ENCODE peak calls at places on chromosomes 1 and 21, in nine cellular contexts. One of them, this sample, is unnamed.

GRCh38 chr21:34938079-34938764 is 110.9 kb downstream of the RUNX1 start:
- DNase-seq in kidney: no peak
- DNase-seq in LNCaP clone FGC: no peak
- DNase-seq in brain microvascular endothelial cell: peak; percentile 58
- DNase-seq in cardiac fibroblast: peak; percentile 81
- DNase-seq in mucosa of descending colon: no peak
- DNase-seq in endothelial cell of umbilical vein: no peak
- DNase-seq in pancreas: no peak
- DNase-seq in kidney epithelial cell: no peak
- DNase-seq in this sample: no peak

GRCh38 chr1:33277488-33278084 is 21.3 kb downstream of the ZNF362 start:
- DNase-seq in pancreas: no peak
- DNase-seq in mucosa of descending colon: no peak
- DNase-seq in kidney: no peak
- DNase-seq in brain microvascular endothelial cell: no peak
- DNase-seq in LNCaP clone FGC: no peak
- DNase-seq in endothelial cell of umbilical vein: no peak
- DNase-seq in cardiac fibroblast: no peak
- DNase-seq in kidney epithelial cell: no peak
- DNase-seq in this sample: no peak

GRCh38 chr21:38503588-38503987 is 5.3 kb upstream of the ERG start:
- DNase-seq in brain microvascular endothelial cell: peak; percentile 79
- DNase-seq in pancreas: no peak
- DNase-seq in kidney: no peak
- DNase-seq in LNCaP clone FGC: no peak
- DNase-seq in cardiac fibroblast: peak; percentile 85
- DNase-seq in mucosa of descending colon: no peak
- DNase-seq in kidney epithelial cell: no peak
- DNase-seq in endothelial cell of umbilical vein: peak; percentile 97
- DNase-seq in this sample: no peak

GRCh38 chr1:30044745-30045144 is 678.6 kb downstream of the MATN1 start:
- DNase-seq in kidney epithelial cell: no peak
- DNase-seq in mucosa of descending colon: no peak
- DNase-seq in pancreas: no peak
- DNase-seq in endothelial cell of umbilical vein: no peak
- DNase-seq in LNCaP clone FGC: no peak
- DNase-seq in cardiac fibroblast: no peak
- DNase-seq in brain microvascular endothelial cell: no peak
- DNase-seq in kidney: no peak
- DNase-seq in this sample: no peak

GRCh38 chr1:21872445-21873079 is 60.5 kb downstream of the LDLRAD2 start:
- DNase-seq in endothelial cell of umbilical vein: no peak
- DNase-seq in brain microvascular endothelial cell: no peak
- DNase-seq in pancreas: no peak
- DNase-seq in LNCaP clone FGC: no peak
- DNase-seq in kidney: no peak
- DNase-seq in cardiac fibroblast: no peak
- DNase-seq in kidney epithelial cell: no peak
- DNase-seq in mucosa of descending colon: no peak
- DNase-seq in this sample: no peak

GRCh38 chr1:40929145-40929544 is 50.4 kb upstream of the CTPS1 start:
- DNase-seq in brain microvascular endothelial cell: no peak
- DNase-seq in cardiac fibroblast: peak; percentile 57
- DNase-seq in LNCaP clone FGC: no peak
- DNase-seq in mucosa of descending colon: no peak
- DNase-seq in kidney: no peak
- DNase-seq in endothelial cell of umbilical vein: no peak
- DNase-seq in kidney epithelial cell: no peak
- DNase-seq in pancreas: no peak
- DNase-seq in this sample: no peak

GRCh38 chr1:23591460-23592208 is 32.3 kb upstream of the ID3 start:
- DNase-seq in kidney epithelial cell: no peak
- DNase-seq in pancreas: no peak
- DNase-seq in mucosa of descending colon: peak; percentile 36
- DNase-seq in brain microvascular endothelial cell: no peak
- DNase-seq in endothelial cell of umbilical vein: no peak
- DNase-seq in cardiac fibroblast: no peak
- DNase-seq in LNCaP clone FGC: no peak
- DNase-seq in kidney: no peak
- DNase-seq in this sample: no peak

GRCh38 chr1:214427871-214428277 is 123.5 kb downstream of the PTPN14 start:
- DNase-seq in brain microvascular endothelial cell: peak; percentile 97
- DNase-seq in pancreas: no peak
- DNase-seq in endothelial cell of umbilical vein: peak; percentile 81
- DNase-seq in kidney: no peak
- DNase-seq in cardiac fibroblast: peak; percentile 95
- DNase-seq in mucosa of descending colon: no peak
- DNase-seq in LNCaP clone FGC: no peak
- DNase-seq in kidney epithelial cell: peak; percentile 97
- DNase-seq in this sample: peak; percentile 73

GRCh38 chr1:168601051-168601450 is 24.6 kb downstream of the XCL1 start:
- DNase-seq in brain microvascular endothelial cell: no peak
- DNase-seq in cardiac fibroblast: no peak
- DNase-seq in kidney epithelial cell: no peak
- DNase-seq in pancreas: no peak
- DNase-seq in endothelial cell of umbilical vein: no peak
- DNase-seq in LNCaP clone FGC: no peak
- DNase-seq in mucosa of descending colon: no peak
- DNase-seq in kidney: no peak
- DNase-seq in this sample: no peak

GRCh38 chr1:44616284-44616990 is 57.8 kb downstream of the TMEM53 start:
- DNase-seq in kidney: no peak
- DNase-seq in pancreas: peak; percentile 42
- DNase-seq in LNCaP clone FGC: no peak
- DNase-seq in cardiac fibroblast: no peak
- DNase-seq in endothelial cell of umbilical vein: no peak
- DNase-seq in brain microvascular endothelial cell: no peak
- DNase-seq in mucosa of descending colon: no peak
- DNase-seq in kidney epithelial cell: no peak
- DNase-seq in this sample: no peak

GRCh38 chr21:43721225-43721605 is 2.3 kb downstream of the PDXK start:
- DNase-seq in brain microvascular endothelial cell: no peak
- DNase-seq in LNCaP clone FGC: no peak
- DNase-seq in kidney epithelial cell: no peak
- DNase-seq in mucosa of descending colon: no peak
- DNase-seq in pancreas: no peak
- DNase-seq in endothelial cell of umbilical vein: no peak
- DNase-seq in cardiac fibroblast: no peak
- DNase-seq in kidney: no peak
- DNase-seq in this sample: no peak
- H3K4me3 ChIP-seq in brain microvascular endothelial cell: peak overlapping the region; percentile 92
- H3K4me3 ChIP-seq in LNCaP clone FGC: peak overlapping the region; percentile 92
- H3K4me3 ChIP-seq in kidney epithelial cell: peak overlapping the region; percentile 95
- H3K4me3 ChIP-seq in mucosa of descending colon: no peak overlapping the region
- H3K4me3 ChIP-seq in pancreas: no peak overlapping the region
- H3K4me3 ChIP-seq in endothelial cell of umbilical vein: no peak overlapping the region
- H3K4me3 ChIP-seq in cardiac fibroblast: peak overlapping the region; percentile 97
- H3K4me3 ChIP-seq in kidney: peak overlapping the region; percentile 92
- H3K4me3 ChIP-seq in this sample: no peak overlapping the region

GRCh38 chr1:229379901-229380300 is 37.1 kb upstream of the CCSAP start:
- DNase-seq in brain microvascular endothelial cell: no peak
- DNase-seq in kidney epithelial cell: no peak
- DNase-seq in mucosa of descending colon: no peak
- DNase-seq in kidney: no peak
- DNase-seq in pancreas: no peak
- DNase-seq in cardiac fibroblast: no peak
- DNase-seq in LNCaP clone FGC: no peak
- DNase-seq in endothelial cell of umbilical vein: no peak
- DNase-seq in this sample: no peak
- H3K4me3 ChIP-seq in brain microvascular endothelial cell: no peak overlapping the region
- H3K4me3 ChIP-seq in kidney epithelial cell: no peak overlapping the region
- H3K4me3 ChIP-seq in mucosa of descending colon: no peak overlapping the region
- H3K4me3 ChIP-seq in kidney: no peak overlapping the region
- H3K4me3 ChIP-seq in pancreas: no peak overlapping the region
- H3K4me3 ChIP-seq in cardiac fibroblast: no peak overlapping the region
- H3K4me3 ChIP-seq in LNCaP clone FGC: no peak overlapping the region
- H3K4me3 ChIP-seq in endothelial cell of umbilical vein: no peak overlapping the region
- H3K4me3 ChIP-seq in this sample: no peak overlapping the region

GRCh38 chr1:25562101-25562927 is 18.9 kb downstream of the LDLRAP1 start:
- DNase-seq in endothelial cell of umbilical vein: no peak
- DNase-seq in LNCaP clone FGC: no peak
- DNase-seq in kidney epithelial cell: no peak
- DNase-seq in kidney: no peak
- DNase-seq in pancreas: no peak
- DNase-seq in mucosa of descending colon: peak; percentile 75
- DNase-seq in brain microvascular endothelial cell: no peak
- DNase-seq in cardiac fibroblast: no peak
- DNase-seq in this sample: peak; percentile 91
- H3K4me3 ChIP-seq in endothelial cell of umbilical vein: no peak overlapping the region
- H3K4me3 ChIP-seq in LNCaP clone FGC: no peak overlapping the region
- H3K4me3 ChIP-seq in kidney epithelial cell: no peak overlapping the region
- H3K4me3 ChIP-seq in kidney: no peak overlapping the region
- H3K4me3 ChIP-seq in pancreas: no peak overlapping the region
- H3K4me3 ChIP-seq in mucosa of descending colon: no peak overlapping the region
- H3K4me3 ChIP-seq in brain microvascular endothelial cell: no peak overlapping the region
- H3K4me3 ChIP-seq in cardiac fibroblast: no peak overlapping the region
- H3K4me3 ChIP-seq in this sample: peak overlapping the region; percentile 86

GRCh38 chr1:226772456-226773139 is 33.5 kb upstream of the ITPKB start:
- DNase-seq in pancreas: no peak
- DNase-seq in LNCaP clone FGC: no peak
- DNase-seq in brain microvascular endothelial cell: no peak
- DNase-seq in cardiac fibroblast: no peak
- DNase-seq in kidney epithelial cell: no peak
- DNase-seq in mucosa of descending colon: no peak
- DNase-seq in kidney: no peak
- DNase-seq in endothelial cell of umbilical vein: no peak
- DNase-seq in this sample: no peak
- H3K4me3 ChIP-seq in pancreas: no peak overlapping the region
- H3K4me3 ChIP-seq in LNCaP clone FGC: no peak overlapping the region
- H3K4me3 ChIP-seq in brain microvascular endothelial cell: no peak overlapping the region
- H3K4me3 ChIP-seq in cardiac fibroblast: no peak overlapping the region
- H3K4me3 ChIP-seq in kidney epithelial cell: no peak overlapping the region
- H3K4me3 ChIP-seq in mucosa of descending colon: no peak overlapping the region
- H3K4me3 ChIP-seq in kidney: no peak overlapping the region
- H3K4me3 ChIP-seq in endothelial cell of umbilical vein: no peak overlapping the region
- H3K4me3 ChIP-seq in this sample: no peak overlapping the region